ENCODE peak calls at places on chromosome 12, in five cellular contexts. T is A549, V is MM.1S, D is coronary artery, C is H9. I is an unnamed sample.

GRCh38 chr12:13103391-13104033 is at the start of gene GSG1:
- DNase-seq in T (no peak), V (no peak), D (no peak), C (no peak), I (no peak)

GRCh38 chr12:12032771-12033588 is 37.8 kb upstream of the BCL2L14 start:
- DNase-seq in T (peak), V (peak), D (peak), C (peak), I (no peak)

GRCh38 chr12:92034858-92035401 is 110.7 kb downstream of the BTG1 start:
- DNase-seq in T (peak), V (peak), D (no peak), C (no peak), I (peak)

GRCh38 chr12:128968668-128969067 is 115.4 kb downstream of the GLT1D1 start:
- DNase-seq in T (no peak), V (no peak), D (no peak), C (no peak), I (no peak)

GRCh38 chr12:120085920-120086319 is 30.6 kb downstream of the RAB35 start:
- DNase-seq in T (no peak), V (no peak), D (no peak), C (peak), I (no peak)

GRCh38 chr12:113880337-113880736 is 85.8 kb downstream of the RBM19 start:
- DNase-seq in T (no peak), V (no peak), D (no peak), C (no peak), I (no peak)

GRCh38 chr12:80513211-80513610 is 69.2 kb downstream of the PTPRQ start:
- DNase-seq in T (no peak), V (no peak), D (no peak), C (peak), I (no peak)

GRCh38 chr12:47270782-47271664 is 191.3 kb upstream of the AMIGO2 start:
- DNase-seq in T (peak), V (peak), D (no peak), C (no peak), I (no peak)

GRCh38 chr12:79250186-79250585 is 385.6 kb downstream of the SYT1 start:
- DNase-seq in T (no peak), V (no peak), D (no peak), C (no peak), I (no peak)

GRCh38 chr12:96141216-96141944 is 52.8 kb upstream of the ELK3 start:
- DNase-seq in T (no peak), V (no peak), D (no peak), C (no peak), I (no peak)

GRCh38 chr12:88451254-88451653 is 129.0 kb downstream of the KITLG start:
- DNase-seq in T (no peak), V (no peak), D (no peak), C (no peak), I (no peak)

GRCh38 chr12:124157416-124157815 is 137.5 kb upstream of the RFLNA start:
- DNase-seq in T (no peak), V (no peak), D (no peak), C (no peak), I (no peak)

GRCh38 chr12:94459773-94460593 is at the start of gene CEP83:
- DNase-seq in T (peak), V (peak), D (peak), C (peak), I (peak)

GRCh38 chr12:86914716-86915115 is 658.5 kb upstream of the MGAT4C start:
- DNase-seq in T (peak), V (no peak), D (no peak), C (no peak), I (peak)

GRCh38 chr12:106113042-106113441 is 25.7 kb downstream of the NUAK1 start:
- DNase-seq in T (no peak), V (peak), D (no peak), C (no peak), I (no peak)
- TF ChIP-seq CTCF in T (no peak), V (no peak), D (no peak), C (no peak), I (no peak)

GRCh38 chr12:39440781-39441180 is 2.1 kb downstream of the KIF21A start:
- DNase-seq in T (peak), V (no peak), D (no peak), C (no peak), I (no peak)

GRCh38 chr12:39441963-39442894 is 691 bp downstream of the KIF21A start:
- DNase-seq in T (peak), V (peak), D (peak), C (peak), I (peak)

GRCh38 chr12:39441189-39441962 is 1.5 kb downstream of the KIF21A start:
- DNase-seq in T (no peak), V (no peak), D (no peak), C (no peak), I (no peak)

GRCh38 chr12:39443704-39444234 is 849 bp upstream of the KIF21A start:
- DNase-seq in T (no peak), V (no peak), D (no peak), C (no peak), I (no peak)

GRCh38 chr12:39442895-39443703 is at the start of gene KIF21A:
- DNase-seq in T (peak), V (peak), D (peak), C (peak), I (peak)
- TF ChIP-seq CTCF in T (peak), V (peak), D (peak), C (peak), I (peak)

GRCh38 chr12:111276189-111276588 is 92.7 kb downstream of the PHETA1 start:
- DNase-seq in T (peak), V (no peak), D (no peak), C (no peak), I (no peak)

GRCh38 chr12:111271674-111272418 is 97.0 kb downstream of the PHETA1 start:
- DNase-seq in T (no peak), V (no peak), D (no peak), C (no peak), I (no peak)

GRCh38 chr12:111275308-111275707 is 93.6 kb downstream of the PHETA1 start:
- DNase-seq in T (no peak), V (no peak), D (no peak), C (no peak), I (no peak)

GRCh38 chr12:111277570-111277969 is 91.3 kb downstream of the PHETA1 start:
- DNase-seq in T (no peak), V (no peak), D (no peak), C (no peak), I (no peak)

GRCh38 chr12:111274820-111275219 is 94.1 kb downstream of the PHETA1 start:
- DNase-seq in T (no peak), V (no peak), D (no peak), C (no peak), I (peak)
- TF ChIP-seq CTCF in T (peak), V (peak), D (no peak), C (peak), I (peak)

GRCh38 chr12:52069410-52070242 is at the start of gene ATG101:
- DNase-seq in T (peak), V (peak), D (peak), C (peak), I (peak)
- TF ChIP-seq CTCF in T (peak), V (peak), D (peak), C (peak), I (peak)

GRCh38 chr12:49126852-49127763 is 4.1 kb downstream of the TUBA1B start:
- DNase-seq in T (peak), V (no peak), D (no peak), C (no peak), I (no peak)

DNA sequence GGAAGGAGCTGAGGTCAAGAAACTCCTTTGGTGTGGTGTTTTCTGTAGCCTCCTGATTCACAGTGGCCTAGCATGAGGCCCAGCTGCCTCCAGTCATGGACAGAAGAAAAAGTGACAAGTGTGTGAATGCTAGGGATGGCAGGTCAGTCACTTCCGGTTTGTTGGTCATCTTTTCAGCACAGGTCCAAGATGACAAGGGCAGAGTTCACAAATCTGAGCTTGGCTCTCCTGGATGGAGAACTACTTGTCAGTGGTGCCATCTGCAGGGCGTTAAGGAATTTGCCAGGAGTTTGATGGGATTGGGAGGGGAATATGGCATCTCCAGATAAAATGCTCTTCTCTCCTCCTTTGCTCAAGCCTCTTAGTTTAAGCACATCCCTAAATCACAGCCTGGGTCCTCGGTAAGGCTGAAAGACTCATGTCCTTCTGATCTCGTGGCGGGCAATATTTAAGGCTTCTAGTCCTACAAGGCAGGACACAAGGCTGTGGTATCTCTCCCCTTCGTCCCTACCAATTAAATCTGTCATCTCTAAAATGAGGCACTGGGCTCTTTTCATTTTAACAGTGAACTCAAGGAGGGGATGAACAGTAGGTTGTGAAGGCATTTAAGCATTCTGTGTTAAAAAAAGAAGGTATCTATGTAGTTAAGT is 10.0 kb downstream of the TUBA1B start:
- DNase-seq in T (peak), V (no peak), D (no peak), C (peak), I (no peak)
- TF ChIP-seq CTCF in T (peak), V (peak), D (no peak), C (peak), I (peak)

DNA sequence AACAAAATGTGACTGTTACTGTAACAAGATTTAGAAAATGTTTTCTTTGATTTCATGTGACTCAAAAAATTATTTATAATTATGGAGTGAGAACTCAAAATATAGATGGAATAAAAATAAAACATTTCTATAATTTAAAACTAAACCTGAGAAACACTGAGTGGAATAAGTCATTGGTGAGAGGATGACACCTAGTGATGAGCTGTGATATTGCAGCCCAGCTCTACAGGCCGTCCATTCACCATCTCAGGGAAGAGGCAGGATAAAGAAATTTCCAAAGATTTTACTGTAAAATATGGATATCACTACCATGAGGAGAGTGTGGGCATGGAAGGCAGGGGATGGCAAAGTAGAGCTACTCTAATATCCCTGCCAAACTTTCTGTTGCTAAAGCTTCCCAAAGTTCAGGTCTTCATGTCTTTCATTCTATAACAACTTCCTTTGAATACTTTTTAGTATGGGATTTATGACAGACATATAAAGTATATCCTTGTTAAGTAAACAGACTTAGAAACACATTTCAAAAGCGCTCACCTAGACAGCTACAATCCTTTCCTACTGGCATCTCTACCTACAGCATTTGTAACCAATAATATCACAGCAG is 308.0 kb downstream of the ITPR2 start:
- DNase-seq in T (peak), V (no peak), D (no peak), C (no peak), I (no peak)
- TF ChIP-seq CTCF in T (peak), V (peak), D (no peak), C (peak), I (peak)

I was measured in GM13977.